ENCODE peak calls at places on chromosome 22, in nine cellular contexts. D is choroid plexus epithelial cell, W is stomach, S is neural crest cell, F is ovary, U is cardiac fibroblast, X is MCF 10A, A is natural killer cell, Q is SK-N-SH. N is an unnamed sample.

GRCh38 chr22:17781319-17782031 is 7.2 kb upstream of the BID start:
- DNase-seq in W (no peak), A (peak), F (no peak), U (peak), D (peak), Q (peak), X (peak), S (no peak), N (no peak)

GRCh38 chr22:24517446-24517845 is 22.3 kb downstream of the UPB1 start:
- DNase-seq in D (no peak), U (no peak), Q (no peak), W (no peak), S (no peak), X (no peak), F (no peak), A (no peak), N (no peak)

GRCh38 chr22:36470994-36471331 is 10.5 kb downstream of the TXN2 start:
- DNase-seq in W (no peak), Q (no peak), X (no peak), D (peak), F (no peak), U (peak), S (no peak), A (no peak), N (no peak)

GRCh38 chr22:40714514-40714966 is 35.3 kb downstream of the MCHR1 start:
- DNase-seq in U (peak), A (no peak), D (peak), F (peak), S (peak), X (no peak), Q (no peak), W (no peak), N (peak)

GRCh38 chr22:36761553-36762240 is 14.2 kb downstream of the IFT27 start:
- DNase-seq in D (no peak), W (no peak), U (no peak), A (no peak), S (no peak), F (peak), Q (no peak), X (no peak), N (no peak)

GRCh38 chr22:26642465-26643367 is 14.7 kb upstream of the MIAT start:
- DNase-seq in F (no peak), U (peak), Q (no peak), X (no peak), S (no peak), D (peak), A (peak), W (peak), N (no peak)

GRCh38 chr22:49380095-49380827 is 447.4 kb downstream of the BRD1 start:
- DNase-seq in U (no peak), S (no peak), W (no peak), X (no peak), D (no peak), F (no peak), Q (no peak), A (no peak), N (no peak)

GRCh38 chr22:20010307-20011122 is 6.1 kb downstream of the ARVCF start:
- DNase-seq in W (no peak), X (no peak), F (no peak), A (no peak), S (no peak), Q (no peak), D (no peak), U (no peak), N (peak)

GRCh38 chr22:20206709-20207215 is 55.9 kb upstream of the CCDC188 start:
- DNase-seq in U (peak), A (no peak), Q (no peak), D (peak), X (peak), S (no peak), W (peak), F (no peak), N (no peak)

GRCh38 chr22:30250713-30251267 is 4.2 kb upstream of the LIF start:
- DNase-seq in W (peak), D (peak), F (no peak), S (no peak), X (peak), A (no peak), U (peak), Q (peak), N (no peak)

GRCh38 chr22:26548303-26548702 is 36.0 kb upstream of the TFIP11 start:
- DNase-seq in F (no peak), Q (no peak), W (no peak), A (no peak), U (no peak), D (no peak), S (no peak), X (no peak), N (no peak)

GRCh38 chr22:21947040-21948014 is 5.3 kb downstream of the PPM1F start:
- DNase-seq in D (peak), F (no peak), U (peak), S (no peak), W (no peak), A (no peak), Q (peak), X (no peak), N (peak)

GRCh38 chr22:42269407-42270177 is 861 bp downstream of the TCF20 start:
- DNase-seq in U (peak), X (peak), W (peak), Q (peak), F (peak), A (peak), S (peak), D (peak), N (peak)
- TF ChIP-seq CTCF in U (no peak), X (peak), W (no peak), Q (no peak), F (no peak), A (no peak), S (peak), D (no peak), N (peak)

DNA sequence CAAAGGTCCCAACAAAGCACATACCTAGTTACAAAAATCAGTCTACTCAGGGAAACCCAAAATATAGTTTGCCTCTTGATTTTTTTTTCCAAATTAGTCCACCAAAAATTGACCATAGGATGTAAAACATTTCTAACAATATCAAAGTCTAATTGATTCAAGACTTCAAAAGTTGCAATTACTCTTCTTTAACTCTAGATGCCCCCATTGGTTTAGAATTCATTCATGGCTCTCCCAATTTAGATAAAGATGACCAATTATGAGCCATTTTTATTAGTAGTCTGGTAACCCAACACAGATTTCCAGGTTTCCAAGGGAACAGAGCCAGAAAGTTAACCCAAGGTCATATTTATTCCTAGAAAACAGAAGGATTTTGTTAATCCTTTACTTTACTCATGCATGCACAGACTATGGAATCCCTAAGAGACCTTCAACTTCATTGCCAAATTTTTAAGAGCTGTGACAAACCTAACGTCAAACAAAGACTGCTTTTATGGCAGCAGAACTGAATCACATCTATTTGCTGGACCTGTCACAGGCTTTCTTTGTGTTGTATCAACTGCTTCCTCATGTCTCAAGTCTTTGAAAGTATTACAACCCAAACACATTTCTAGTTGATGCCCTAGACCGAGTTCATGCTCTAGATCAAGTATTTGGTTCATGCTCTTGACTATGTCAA is 55.3 kb downstream of the C22orf42 start:
- DNase-seq in S (no peak), U (peak), Q (peak), D (peak), W (no peak), A (no peak), F (no peak), X (peak), N (no peak)
- TF ChIP-seq CTCF in S (peak), U (peak), Q (peak), D (peak), W (no peak), A (peak), F (no peak), X (peak), N (no peak)

GRCh38 chr22:42066937-42067336 is 3.7 kb downstream of the NAGA start:
- DNase-seq in A (no peak), U (no peak), F (no peak), D (no peak), W (no peak), Q (no peak), X (no peak), S (no peak), N (no peak)

GRCh38 chr22:42064629-42065028 is 6.0 kb downstream of the NAGA start:
- DNase-seq in W (no peak), X (no peak), D (no peak), Q (no peak), U (no peak), A (no peak), F (no peak), S (no peak), N (no peak)

GRCh38 chr22:42066133-42066761 is 4.4 kb downstream of the NAGA start:
- DNase-seq in Q (no peak), X (no peak), F (no peak), U (no peak), D (no peak), S (no peak), A (no peak), W (no peak), N (no peak)

GRCh38 chr22:42067706-42068350 is 2.8 kb downstream of the NAGA start:
- DNase-seq in S (no peak), W (no peak), Q (no peak), U (no peak), D (no peak), X (no peak), F (no peak), A (no peak), N (no peak)

GRCh38 chr22:42065408-42066132 is 5.0 kb downstream of the NAGA start:
- DNase-seq in Q (no peak), A (no peak), U (no peak), D (no peak), W (no peak), S (no peak), F (no peak), X (no peak), N (no peak)
- TF ChIP-seq CTCF in Q (no peak), A (no peak), U (no peak), D (no peak), W (no peak), S (no peak), F (no peak), X (no peak), N (no peak)

GRCh38 chr22:50640857-50641647 is 13.1 kb upstream of the ARSA start:
- DNase-seq in U (peak), D (no peak), X (no peak), W (peak), S (no peak), Q (no peak), A (no peak), F (no peak), N (no peak)

GRCh38 chr22:50641696-50642607 is 14.0 kb upstream of the ARSA start:
- DNase-seq in U (peak), S (peak), W (no peak), Q (no peak), F (peak), A (no peak), X (no peak), D (peak), N (no peak)
- TF ChIP-seq CTCF in U (peak), S (no peak), W (no peak), Q (no peak), F (no peak), A (no peak), X (no peak), D (peak), N (peak)

GRCh38 chr22:44311104-44311854 is 1.5 kb downstream of the SHISAL1 start:
- DNase-seq in X (no peak), F (no peak), D (no peak), W (no peak), A (no peak), U (no peak), S (no peak), Q (no peak), N (no peak)
- TF ChIP-seq CTCF in X (no peak), F (no peak), D (peak), W (no peak), A (no peak), U (no peak), S (no peak), Q (peak), N (peak)

GRCh38 chr22:38823076-38823475 is 20.8 kb downstream of the NPTXR start:
- DNase-seq in S (no peak), Q (no peak), A (no peak), X (no peak), U (no peak), D (no peak), F (no peak), W (no peak), N (no peak)

GRCh38 chr22:38826386-38826785 is 17.4 kb downstream of the NPTXR start:
- DNase-seq in X (no peak), Q (no peak), S (no peak), W (no peak), U (no peak), F (no peak), A (no peak), D (no peak), N (no peak)

GRCh38 chr22:38826801-38827200 is 17.0 kb downstream of the NPTXR start:
- DNase-seq in U (no peak), A (no peak), F (no peak), D (no peak), X (no peak), S (no peak), W (no peak), Q (no peak), N (no peak)

GRCh38 chr22:38823637-38824036 is 20.2 kb downstream of the NPTXR start:
- DNase-seq in S (no peak), A (no peak), F (no peak), Q (no peak), W (no peak), U (no peak), X (no peak), D (no peak), N (no peak)

DNA sequence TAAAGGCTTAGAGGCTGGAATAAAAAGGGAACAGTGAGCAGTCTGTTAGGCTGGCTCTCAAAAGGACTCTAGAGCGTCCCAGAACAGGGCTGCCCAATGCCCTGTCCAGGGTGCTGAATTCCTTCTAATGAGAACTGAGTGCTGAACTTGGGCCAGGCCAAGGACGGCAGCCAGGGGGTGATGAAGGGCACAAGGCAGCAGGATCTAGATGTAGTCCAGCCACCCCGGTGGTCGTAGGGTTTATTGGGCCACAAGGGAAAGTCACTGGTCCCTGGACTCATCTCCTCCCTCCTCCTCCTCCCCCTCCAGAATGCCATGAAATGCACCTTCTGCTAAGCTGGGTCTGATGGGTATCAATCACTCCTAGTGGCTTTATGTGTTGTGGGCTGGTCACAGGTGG is 19.2 kb downstream of the NPTXR start:
- DNase-seq in W (peak), A (peak), U (peak), S (peak), F (peak), D (peak), Q (no peak), X (peak), N (no peak)
- TF ChIP-seq CTCF in W (no peak), A (no peak), U (peak), S (peak), F (no peak), D (peak), Q (peak), X (peak), N (peak)

GRCh38 chr22:33105501-33105911 is 47.3 kb upstream of the SYN3 start:
- DNase-seq in F (no peak), Q (no peak), A (no peak), X (peak), U (peak), D (no peak), S (no peak), W (no peak), N (no peak)
- TF ChIP-seq CTCF in F (no peak), Q (no peak), A (no peak), X (no peak), U (no peak), D (no peak), S (no peak), W (no peak), N (no peak)